ENCODE peak calls at places on chromosome 14, in seven cellular contexts. E is thoracic aorta; R is MM.1S; L is NCI-H2227 treated with DMSO at 0.1 percent for 48 hours; F is AG09319; M is activated naive CD8-positive, alpha-beta T cell treated with anti-CD3 and anti-CD28 coated beads, Interleukin-2, amount 50 U/mL, for 16 hours; K is KG1. Y is an unnamed sample.

GRCh38 chr14:73249564-73250316 is 12.4 kb downstream of the PAPLN start:
- DNase-seq in E (no peak), K (no peak), M (no peak), F (no peak), R (no peak), L (no peak), Y (no peak)

GRCh38 chr14:50768693-50769092 is 62.3 kb downstream of the NIN start:
- DNase-seq in L (no peak), F (no peak), M (no peak), R (no peak), K (no peak), E (no peak), Y (no peak)

GRCh38 chr14:26873556-26873955 is 275.7 kb upstream of the NOVA1 start:
- DNase-seq in M (no peak), R (no peak), F (no peak), K (no peak), E (no peak), L (no peak), Y (no peak)

GRCh38 chr14:74618078-74618952 is 6.3 kb upstream of the LTBP2 start:
- DNase-seq in K (peak), R (no peak), E (no peak), L (no peak), F (no peak), M (peak), Y (peak)

GRCh38 chr14:33460119-33460518 is 490.8 kb downstream of the EGLN3 start:
- DNase-seq in K (no peak), R (no peak), E (no peak), L (no peak), M (no peak), F (no peak), Y (no peak)

GRCh38 chr14:78611796-78612571 is 441.8 kb downstream of the NRXN3 start:
- DNase-seq in F (no peak), M (no peak), L (no peak), R (no peak), E (no peak), K (no peak), Y (no peak)

GRCh38 chr14:51302319-51303030 is 62.4 kb downstream of the TMX1 start:
- DNase-seq in M (no peak), K (no peak), R (peak), E (no peak), F (no peak), L (peak), Y (peak)

GRCh38 chr14:24441485-24441884 is 1.1 kb downstream of the SDR39U1 start:
- DNase-seq in F (no peak), K (no peak), L (no peak), E (no peak), R (no peak), M (no peak), Y (no peak)